ENCODE peak calls at places on chromosomes 5 and 9, in nine cellular contexts. B is RWPE1, E is heart left ventricle, F is endothelial cell, K is GM23338, Q is coronary artery, D is prostate gland, M is fibroblast of lung, S is body of pancreas. W is an unnamed sample.

GRCh38 chr5:123360910-123361309 is 62.3 kb downstream of the CEP120 start:
- DNase-seq in M (no peak), F (no peak), S (no peak), E (no peak), K (no peak), B (no peak), Q (no peak), D (no peak), W (no peak)

GRCh38 chr5:12272389-12272788 is 368.1 kb upstream of the CTNND2 start:
- DNase-seq in B (no peak), F (peak; percentile 8), D (no peak), M (no peak), Q (no peak), E (no peak), K (peak; percentile 85), S (no peak), W (no peak)

GRCh38 chr5:126219616-126220015 is 203.6 kb upstream of the GRAMD2B start:
- DNase-seq in B (no peak), K (no peak), F (no peak), E (no peak), D (no peak), S (no peak), M (no peak), Q (no peak), W (no peak)

GRCh38 chr5:35857606-35858205 is 1.0 kb downstream of the IL7R start:
- DNase-seq in K (no peak), Q (no peak), B (peak; percentile 87), S (no peak), F (no peak), E (no peak), M (peak; percentile 81), D (no peak), W (no peak)

GRCh38 chr9:128056887-128057723 is 10.0 kb downstream of the NAIF1 start:
- DNase-seq in E (no peak), F (no peak), S (peak; percentile 92), M (peak; percentile 80), K (peak; percentile 45), D (peak; percentile 84), Q (no peak), B (no peak), W (no peak)

GRCh38 chr9:123642291-123643278 is 286.6 kb downstream of the CRB2 start:
- DNase-seq in M (peak; percentile 67), F (no peak), Q (no peak), E (peak; percentile 47), D (peak; percentile 26), S (peak; percentile 49), K (no peak), B (no peak), W (no peak)

GRCh38 chr5:72325566-72326297 is 5.6 kb downstream of the PTCD2 start:
- DNase-seq in D (no peak), F (no peak), B (peak; percentile 25), Q (no peak), M (peak; percentile 64), S (no peak), E (no peak), K (no peak), W (no peak)

GRCh38 chr5:37136694-37137093 is 112.5 kb downstream of the CPLANE1 start:
- DNase-seq in F (no peak), M (no peak), Q (no peak), S (no peak), B (no peak), K (no peak), E (no peak), D (no peak), W (no peak)

GRCh38 chr5:96150007-96150406 is 188.4 kb upstream of the ELL2 start:
- DNase-seq in Q (no peak), E (no peak), S (no peak), K (no peak), D (peak; percentile 38), M (no peak), B (no peak), F (no peak), W (no peak)

GRCh38 chr5:122076023-122076422 is 2.0 kb downstream of the LOX start:
- DNase-seq in Q (no peak), E (no peak), F (no peak), D (no peak), B (peak; percentile 37), M (peak; percentile 62), S (no peak), K (no peak), W (no peak)

GRCh38 chr9:112233769-112234168 is 58.7 kb upstream of the SUSD1 start:
- DNase-seq in D (no peak), M (peak; percentile 68), E (no peak), Q (no peak), K (no peak), B (no peak), F (no peak), S (no peak), W (no peak)

GRCh38 chr9:14362175-14362574 is 48.2 kb upstream of the NFIB start:
- DNase-seq in S (no peak), E (no peak), D (no peak), B (no peak), F (no peak), M (peak; percentile 83), Q (no peak), K (no peak), W (no peak)

GRCh38 chr9:113654605-113655193 is 191.2 kb downstream of the RGS3 start:
- DNase-seq in E (peak; percentile 84), B (no peak), D (no peak), M (peak; percentile 44), F (no peak), Q (peak; percentile 84), S (peak; percentile 36), K (no peak), W (no peak)

GRCh38 chr5:181170237-181170830 is 22.9 kb downstream of the OR2V2 start:
- DNase-seq in M (no peak), F (no peak), D (no peak), E (peak; percentile 14), S (no peak), B (no peak), K (peak; percentile 75), Q (no peak), W (no peak)

GRCh38 chr9:81592890-81593271 is 96.5 kb downstream of the TLE1 start:
- DNase-seq in M (no peak), S (no peak), E (peak; percentile 53), B (no peak), K (no peak), F (peak; percentile 41), D (no peak), Q (peak; percentile 83), W (no peak)

GRCh38 chr9:132878695-132879064 is at the start of gene SPACA9:
- DNase-seq in K (peak; percentile 77), S (peak; percentile 64), F (peak; percentile 61), D (peak; percentile 42), B (peak; percentile 81), M (peak; percentile 50), E (peak; percentile 77), Q (peak; percentile 92), W (peak; percentile 36)

GRCh38 chr5:14705556-14705955 is 41.0 kb downstream of the OTULIN start:
- DNase-seq in D (no peak), M (no peak), Q (no peak), K (no peak), F (no peak), E (no peak), B (no peak), S (no peak), W (no peak)
- TF ChIP-seq CTCF in D (no peak), M (no peak), Q (no peak), K (no peak), F (no peak), E (no peak), B (no peak), S (no peak), W (no peak)

DNA sequence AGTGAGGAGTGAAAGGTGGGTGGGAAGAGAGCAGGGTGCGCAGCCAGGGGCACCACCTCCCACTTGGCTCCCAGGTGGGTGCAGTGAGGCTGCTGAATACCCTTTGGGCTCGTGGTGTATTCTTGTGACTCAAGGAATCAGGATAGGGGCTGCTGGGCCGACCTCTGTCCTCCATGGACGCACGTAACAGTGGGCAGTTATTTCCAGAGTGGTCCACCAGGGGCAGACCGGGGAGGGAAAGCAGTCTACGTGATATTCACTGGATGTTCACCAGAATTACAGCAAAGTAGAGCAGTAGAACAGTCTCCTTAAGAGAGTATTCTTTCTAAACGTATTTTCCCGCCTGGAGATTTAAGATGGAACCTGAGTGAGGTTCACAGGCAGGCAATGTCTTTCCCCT is 88.5 kb downstream of the SYK start:
- DNase-seq in Q (no peak), F (peak; percentile 48), D (no peak), E (no peak), S (no peak), K (peak; percentile 60), M (no peak), B (no peak), W (no peak)
- TF ChIP-seq CTCF in Q (no peak), F (peak; percentile 55), D (no peak), E (no peak), S (no peak), K (peak; percentile 53), M (peak; percentile 16), B (no peak), W (no peak)

GRCh38 chr5:39395521-39395920 is 29.3 kb downstream of the DAB2 start:
- DNase-seq in F (no peak), Q (no peak), E (no peak), S (no peak), M (peak; percentile 61), B (no peak), K (no peak), D (no peak), W (no peak)
- TF ChIP-seq CTCF in F (no peak), Q (no peak), E (no peak), S (no peak), M (no peak), B (no peak), K (no peak), D (no peak), W (no peak)

GRCh38 chr5:169740435-169740834 is 103.4 kb downstream of the DOCK2 start:
- DNase-seq in K (peak; percentile 35), B (no peak), Q (no peak), S (no peak), D (no peak), F (no peak), E (no peak), M (no peak), W (no peak)
- TF ChIP-seq CTCF in K (no peak), B (no peak), Q (no peak), S (no peak), D (no peak), F (no peak), E (no peak), M (no peak), W (no peak)

W was measured in activated B cell treated with CpG ODN at 0.5 μM for 24 hours.